ENCODE peak calls at places on chromosome 9, in eight cellular contexts. X is lower lobe of right lung, S is T-cell, N is pancreas, P is activated T-cell treated with anti-CD3 and anti-CD28 coated beads for 4 hours, T is germinal center, E is bronchial epithelial cell, D is esophagus muscularis mucosa. I is an unnamed sample.

GRCh38 chr9:37678789-37679273 is 28.1 kb downstream of the FRMPD1 start:
- DNase-seq in D (no peak), X (no peak), T (no peak), N (no peak), S (no peak), E (no peak), P (no peak), I (no peak)

GRCh38 chr9:88784960-88785359 is 206.3 kb upstream of the S1PR3 start:
- DNase-seq in N (no peak), T (no peak), P (no peak), S (no peak), E (no peak), D (no peak), X (no peak), I (no peak)

GRCh38 chr9:126791406-126792230 is 13.2 kb upstream of the ZBTB43 start:
- DNase-seq in S (no peak), N (no peak), D (no peak), T (no peak), X (peak), P (no peak), E (peak), I (no peak)

GRCh38 chr9:87713278-87713989 is 12.5 kb upstream of the CTSL start:
- DNase-seq in T (no peak), N (peak), P (no peak), X (peak), E (peak), D (peak), S (no peak), I (peak)

GRCh38 chr9:5910413-5911057 is 19.8 kb downstream of the MLANA start:
- DNase-seq in N (no peak), E (peak), D (no peak), P (no peak), X (no peak), T (no peak), S (no peak), I (no peak)

GRCh38 chr9:121529237-121529987 is 29.8 kb upstream of the GGTA1 start:
- DNase-seq in T (no peak), D (peak), P (no peak), X (peak), N (peak), S (no peak), E (peak), I (no peak)

GRCh38 chr9:137666950-137667670 is 48.3 kb downstream of the EHMT1 start:
- DNase-seq in P (no peak), T (peak), X (no peak), E (no peak), D (no peak), N (no peak), S (no peak), I (peak)

GRCh38 chr9:99385215-99385614 is 163.1 kb downstream of the SEC61B start:
- DNase-seq in S (no peak), T (no peak), X (no peak), N (no peak), D (no peak), P (no peak), E (no peak), I (no peak)

GRCh38 chr9:97807681-97808080 is 45.3 kb upstream of the FOXE1 start:
- DNase-seq in X (no peak), P (no peak), E (peak), N (no peak), S (no peak), T (no peak), D (no peak), I (no peak)

GRCh38 chr9:133788819-133789733 is 50.9 kb upstream of the SARDH start:
- DNase-seq in N (peak), E (no peak), X (peak), T (no peak), D (no peak), S (no peak), P (no peak), I (peak)

GRCh38 chr9:806285-807156 is 35.0 kb upstream of the DMRT1 start:
- DNase-seq in X (no peak), D (no peak), P (no peak), N (no peak), T (peak), E (peak), S (no peak), I (no peak)

GRCh38 chr9:93464876-93465275 is 11.5 kb upstream of the FAM120AOS start:
- DNase-seq in S (no peak), T (no peak), P (no peak), E (no peak), X (no peak), N (no peak), D (no peak), I (no peak)

GRCh38 chr9:70814597-70814996 is 306.8 kb downstream of the TRPM3 start:
- DNase-seq in D (no peak), P (no peak), N (no peak), X (no peak), T (no peak), E (no peak), S (no peak), I (no peak)

GRCh38 chr9:110918316-110919054 is 119.8 kb downstream of the LPAR1 start:
- DNase-seq in D (peak), X (no peak), S (no peak), P (no peak), E (peak), T (no peak), N (no peak), I (no peak)

GRCh38 chr9:115594551-115594950 is 476.6 kb upstream of the TNC start:
- DNase-seq in T (no peak), X (no peak), P (no peak), N (no peak), E (no peak), D (no peak), S (no peak), I (no peak)

GRCh38 chr9:36207546-36208012 is 16.9 kb downstream of the CLTA start:
- DNase-seq in E (peak), X (no peak), P (no peak), T (no peak), D (no peak), N (no peak), S (no peak), I (no peak)

GRCh38 chr9:29798599-29798998 is 2225.3 kb upstream of the C9orf72 start:
- DNase-seq in E (peak), P (no peak), D (no peak), S (no peak), N (no peak), X (no peak), T (no peak), I (no peak)

GRCh38 chr9:32584784-32585183 is 11.8 kb upstream of the NDUFB6 start:
- DNase-seq in P (no peak), S (no peak), D (no peak), E (no peak), T (no peak), N (no peak), X (no peak), I (no peak)

GRCh38 chr9:124960409-124960752 is 19.5 kb upstream of the GOLGA1 start:
- DNase-seq in X (no peak), D (no peak), N (no peak), P (no peak), S (no peak), T (no peak), E (peak), I (no peak)

GRCh38 chr9:120894404-120895226 is 17.6 kb upstream of the PHF19 start:
- DNase-seq in S (no peak), D (no peak), T (no peak), N (no peak), P (no peak), E (no peak), X (no peak), I (no peak)

GRCh38 chr9:98790601-98791146 is 5.7 kb downstream of the ANKS6 start:
- DNase-seq in E (no peak), T (no peak), D (no peak), S (no peak), P (no peak), N (no peak), X (no peak), I (no peak)

GRCh38 chr9:113446323-113446740 is 17.2 kb upstream of the RGS3 start:
- DNase-seq in P (no peak), X (no peak), D (no peak), T (peak), N (no peak), E (peak), S (no peak), I (no peak)

GRCh38 chr9:136448655-136449054 is 9.0 kb upstream of the INPP5E start:
- DNase-seq in D (no peak), N (no peak), E (no peak), S (no peak), T (no peak), X (no peak), P (no peak), I (no peak)

GRCh38 chr9:37293664-37294524 is 128.6 kb upstream of the GRHPR start:
- DNase-seq in S (no peak), E (peak), D (no peak), X (no peak), N (no peak), T (peak), P (no peak), I (no peak)

GRCh38 chr9:6498982-6499381 is 86.0 kb downstream of the UHRF2 start:
- DNase-seq in X (no peak), N (no peak), T (no peak), S (no peak), D (no peak), E (peak), P (no peak), I (no peak)

GRCh38 chr9:97853056-97853843 is at the start of gene FOXE1:
- DNase-seq in T (no peak), P (no peak), S (no peak), N (no peak), D (no peak), E (no peak), X (no peak), I (no peak)

GRCh38 chr9:107809859-107810492 is 320.4 kb upstream of the KLF4 start:
- DNase-seq in T (no peak), E (peak), X (no peak), P (no peak), S (no peak), N (no peak), D (no peak), I (no peak)

GRCh38 chr9:80114241-80114640 is 542.5 kb downstream of the TLE4 start:
- DNase-seq in S (no peak), P (no peak), T (no peak), X (no peak), D (no peak), E (no peak), N (no peak), I (no peak)

GRCh38 chr9:121916008-121916407 is 177.1 kb downstream of the TTLL11 start:
- DNase-seq in P (no peak), S (no peak), X (no peak), D (no peak), N (no peak), T (no peak), E (peak), I (no peak)

GRCh38 chr9:36438536-36438935 is 38.5 kb upstream of the RNF38 start:
- DNase-seq in T (no peak), S (no peak), E (no peak), N (no peak), D (no peak), P (no peak), X (no peak), I (no peak)